ENCODE peak calls at places on chromosome 11, in ten cellular contexts. V is ovary; F is A549; G is upper lobe of right lung; D is GM12878; N is body of pancreas; R is CD8-positive, alpha-beta T cell; A is AG04450; I is A673; S is right atrium auricular region. Y is an unnamed sample.
A peak's percentile ranks its signal among the peaks of the same experiment; 100 is the strongest.

GRCh38 chr11:30488304-30488998 is 97.7 kb downstream of the MPPED2 start:
- DNase-seq in R (no peak), I (peak; percentile 35), V (no peak), G (no peak), N (peak; percentile 77), D (no peak), S (no peak), F (no peak), A (peak; percentile 67), Y (no peak)

GRCh38 chr11:72413914-72414628 is 20.3 kb downstream of the CLPB start:
- DNase-seq in I (peak; percentile 78), S (peak; percentile 89), V (peak; percentile 90), D (no peak), G (peak; percentile 91), A (peak; percentile 51), F (peak; percentile 81), R (peak; percentile 47), N (peak; percentile 90), Y (no peak)

GRCh38 chr11:48683226-48683720 is 194.7 kb downstream of the OR4A47 start:
- DNase-seq in N (no peak), G (peak; percentile 16), I (no peak), F (no peak), R (no peak), A (no peak), S (no peak), V (peak; percentile 3), D (no peak), Y (no peak)

GRCh38 chr11:5596611-5597201 is at the start of gene TRIM6:
- DNase-seq in G (peak; percentile 82), F (peak; percentile 58), N (peak; percentile 61), R (no peak), I (no peak), S (peak; percentile 67), A (no peak), V (peak; percentile 83), D (no peak), Y (peak; percentile 77)

GRCh38 chr11:17564687-17565042 is 17.6 kb downstream of the OTOG start:
- DNase-seq in S (no peak), R (no peak), D (no peak), F (no peak), I (peak; percentile 6), N (no peak), G (no peak), A (no peak), V (no peak), Y (no peak)

GRCh38 chr11:132131051-132131450 is 760.6 kb downstream of the NTM start:
- DNase-seq in V (no peak), R (no peak), S (no peak), I (no peak), A (no peak), D (no peak), G (no peak), F (no peak), N (no peak), Y (no peak)

GRCh38 chr11:57182896-57183295 is 1.1 kb downstream of the LRRC55 start:
- DNase-seq in F (no peak), A (no peak), V (no peak), I (no peak), D (no peak), N (no peak), S (no peak), G (no peak), R (no peak), Y (no peak)

GRCh38 chr11:62716206-62716605 is 8.7 kb downstream of the GNG3 start:
- DNase-seq in A (no peak), F (no peak), D (no peak), S (no peak), I (no peak), N (no peak), V (no peak), R (no peak), G (no peak), Y (no peak)

GRCh38 chr11:80455818-80456217 is 1015.0 kb upstream of the TENM4 start:
- DNase-seq in N (no peak), I (no peak), V (no peak), F (no peak), A (no peak), G (no peak), R (no peak), D (no peak), S (no peak), Y (no peak)

GRCh38 chr11:130070109-130070828 is 575 bp downstream of the APLP2 start:
- DNase-seq in G (peak; percentile 77), I (peak; percentile 49), A (no peak), F (peak; percentile 15), D (no peak), R (peak; percentile 8), S (no peak), V (peak; percentile 66), N (peak; percentile 50), Y (peak; percentile 75)
- TF ChIP-seq CTCF in G (peak; percentile 6), I (no peak), A (no peak), F (no peak), D (peak; percentile 28), R (no peak), S (no peak), V (no peak), N (no peak), Y (no peak)

DNA sequence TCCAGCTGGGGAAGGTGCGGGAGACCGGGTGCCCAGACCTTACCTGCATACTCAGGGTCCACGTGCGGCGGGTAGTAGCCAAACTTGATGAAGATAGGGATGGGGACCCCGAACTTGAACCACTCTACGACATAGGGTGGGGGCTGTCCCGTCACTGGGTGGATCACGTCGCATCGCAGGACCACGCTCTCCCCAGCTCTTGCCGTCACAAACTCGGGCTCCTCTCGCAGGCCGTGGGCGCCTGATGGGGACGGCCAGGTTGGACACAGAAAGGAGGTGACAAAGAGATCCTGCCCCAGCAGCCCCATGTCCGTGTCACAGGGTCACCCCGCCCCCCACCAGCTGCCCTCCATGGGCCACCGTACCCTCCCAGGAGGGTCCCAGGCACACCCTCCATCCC is 10.8 kb downstream of the IGSF9B start:
- DNase-seq in S (no peak), R (no peak), V (no peak), G (no peak), D (no peak), N (no peak), F (no peak), I (no peak), A (no peak), Y (no peak)
- H3K27ac ChIP-seq in S (peak overlapping the region; percentile 85), R (no peak overlapping the region), V (no peak overlapping the region), G (no peak overlapping the region), D (no peak overlapping the region), N (no peak overlapping the region), F (no peak overlapping the region), I (no peak overlapping the region), A (no peak overlapping the region), Y (peak overlapping the region; percentile 58)

DNA sequence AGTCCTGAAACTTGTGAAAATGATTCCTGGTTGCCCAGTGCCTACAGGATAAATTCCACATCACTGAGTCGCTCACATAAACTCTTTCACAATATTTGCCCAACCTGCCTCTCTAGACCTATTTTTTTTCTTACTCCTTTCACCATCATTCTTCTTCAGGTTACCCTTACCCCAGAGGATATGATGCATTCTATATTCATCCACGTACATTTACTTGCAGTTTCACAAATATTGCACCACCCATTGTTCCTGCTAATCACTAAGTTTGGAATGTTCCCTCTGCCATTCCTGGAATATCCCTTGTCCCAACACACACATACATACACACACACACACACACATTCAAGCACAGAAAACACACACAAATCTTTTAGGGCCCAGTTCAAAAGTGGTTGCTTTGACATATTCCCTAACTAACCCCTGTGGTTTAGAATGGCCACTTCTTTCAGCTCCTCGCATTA is 379.5 kb downstream of the ETS1 start:
- DNase-seq in G (no peak), R (no peak), D (no peak), V (no peak), I (no peak), N (no peak), A (peak; percentile 44), F (peak; percentile 68), S (no peak), Y (no peak)
- H3K4me3 ChIP-seq in G (no peak overlapping the region), R (no peak overlapping the region), D (no peak overlapping the region), V (no peak overlapping the region), I (no peak overlapping the region), N (no peak overlapping the region), A (no peak overlapping the region), F (no peak overlapping the region), S (no peak overlapping the region), Y (no peak overlapping the region)

DNA sequence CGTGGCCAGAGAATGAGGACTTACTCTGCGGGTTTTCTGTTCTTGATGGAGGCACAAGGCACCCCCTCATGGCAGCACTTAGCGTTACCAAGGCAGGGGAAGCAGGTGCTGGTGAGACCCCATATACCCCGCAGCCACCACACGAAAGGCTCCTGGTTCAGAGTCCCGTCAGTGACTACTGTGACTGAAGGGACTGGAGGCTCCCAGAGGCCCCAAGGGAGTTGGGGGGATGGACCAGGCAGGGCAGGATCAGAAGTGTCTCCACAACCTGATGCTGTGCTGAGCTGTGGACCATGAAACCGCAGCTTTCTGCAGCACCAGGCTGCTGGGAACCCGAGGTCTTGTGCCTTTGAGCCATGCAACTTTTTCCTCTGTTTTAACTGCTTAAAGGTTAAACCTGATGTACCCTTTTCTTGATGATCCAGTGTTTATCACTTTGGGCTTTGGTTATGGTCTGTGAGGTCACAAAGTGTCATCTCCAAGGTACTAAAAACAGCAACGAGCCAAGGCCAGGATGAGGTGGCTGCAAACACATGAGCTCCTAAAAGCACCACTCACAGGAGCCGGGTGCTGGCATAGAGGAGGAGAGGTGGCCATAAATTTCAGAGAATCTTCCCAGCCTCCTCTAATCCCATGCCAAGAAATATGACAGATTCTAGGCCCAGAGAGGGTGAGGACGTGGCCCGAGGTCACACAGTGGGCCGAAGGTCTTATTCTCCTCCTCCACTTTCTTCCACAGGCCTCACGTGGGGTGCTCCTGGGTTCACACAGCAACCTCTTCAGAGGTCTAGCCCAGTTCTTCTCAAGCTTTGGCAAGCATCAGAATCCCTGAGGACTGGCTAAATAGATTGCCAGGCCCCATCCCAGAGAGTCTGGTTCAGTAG is 4.2 kb upstream of the LRRC32 start:
- DNase-seq in N (no peak), A (no peak), D (peak; percentile 59), G (no peak), F (no peak), S (no peak), I (no peak), R (no peak), V (no peak), Y (no peak)
- TF ChIP-seq CTCF in N (no peak), A (no peak), D (peak; percentile 18), G (no peak), F (no peak), S (no peak), I (no peak), R (no peak), V (no peak), Y (no peak)

DNA sequence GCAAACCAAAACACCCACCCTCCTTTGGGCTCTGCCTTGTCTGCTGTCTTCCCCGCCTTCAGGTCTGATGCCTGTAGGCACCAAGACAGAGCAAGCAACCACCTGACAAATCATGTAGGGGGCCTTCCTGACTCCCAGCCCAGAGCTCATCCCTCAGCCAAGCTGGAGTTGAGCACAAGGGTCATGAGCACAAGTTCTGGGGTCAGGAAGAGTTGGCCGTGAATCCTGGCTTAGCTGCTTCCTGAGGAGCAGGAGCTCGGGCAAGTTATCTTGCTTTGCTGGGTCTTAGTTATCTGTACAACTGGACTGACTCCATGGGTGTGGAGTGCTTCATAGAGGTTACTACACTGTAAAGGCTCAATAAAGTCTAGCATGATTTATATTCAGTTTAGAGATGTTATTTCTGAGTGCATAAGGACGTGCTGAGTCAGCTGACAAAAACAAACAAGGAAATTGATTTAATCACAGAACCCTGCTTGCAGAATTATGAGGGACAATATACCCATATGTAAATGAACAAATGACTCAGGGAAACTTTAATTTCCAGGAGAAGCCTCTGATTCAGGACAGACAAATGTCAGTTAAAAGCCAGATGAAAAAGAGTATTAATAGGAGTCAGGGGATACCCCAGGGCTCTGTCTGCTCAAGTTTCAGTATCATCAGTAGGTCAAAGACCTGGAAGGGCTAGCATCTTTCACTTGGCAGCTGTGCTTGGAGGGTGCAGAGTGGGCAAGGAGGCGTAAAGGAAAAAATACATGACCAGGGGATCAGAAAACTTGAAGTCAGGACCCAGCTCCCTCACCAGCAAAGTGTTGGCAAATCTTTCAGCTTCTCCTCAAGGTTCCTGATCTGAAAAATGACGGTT is 15.1 kb upstream of the APOA1 start:
- DNase-seq in A (no peak), V (peak; percentile 79), F (no peak), N (no peak), S (no peak), I (no peak), R (no peak), G (no peak), D (no peak), Y (peak; percentile 57)
- H3K27ac ChIP-seq in A (peak overlapping the region; percentile 39), V (no peak overlapping the region), F (no peak overlapping the region), N (no peak overlapping the region), S (peak overlapping the region; percentile 30), I (peak overlapping the region; percentile 72), R (peak overlapping the region; percentile 31), G (peak overlapping the region; percentile 33), D (peak overlapping the region; percentile 62), Y (peak overlapping the region; percentile 13)

Y was measured in coronary artery.